ENCODE peak calls at places on chromosomes 11 and 22, in nine cellular contexts. S is stromal cell of bone marrow; H is heart right ventricle; D is stimulated activated CD4-positive, alpha-beta T cell treated with anti-CD3 and anti-CD28 coated beads, Interleukin-12 subunit alpha, Interleukin-12 subunit beta, amount 100 ng/mL, for 48 hours; E is lower lobe of right lung; Y is fibroblast of the conjunctiva; W is amygdala; L is effector CD4-positive, alpha-beta T cell; A is activated CD4-positive, alpha-beta T cell treated with anti-CD3 and anti-CD28 coated beads, Interleukin-2, amount 10 ng/mL, durations not matched to agents 7 days and 5 days. X is an unnamed sample.

GRCh38 chr11:57073121-57073520 is 84.4 kb downstream of the OR5AK2 start:
- DNase-seq in S (no peak), H (no peak), D (no peak), E (no peak), Y (no peak), W (no peak), L (no peak), A (no peak), X (no peak)

GRCh38 chr22:43148581-43148980 is 2.8 kb upstream of the TSPO start:
- DNase-seq in S (no peak), H (no peak), D (no peak), E (no peak), Y (no peak), W (no peak), L (no peak), A (peak), X (no peak)

GRCh38 chr22:22746061-22746962 is 101.9 kb downstream of the GGTLC2 start:
- DNase-seq in S (no peak), H (no peak), D (no peak), E (no peak), Y (no peak), W (no peak), L (no peak), A (no peak), X (no peak)

GRCh38 chr22:20112623-20113511 is 3.0 kb upstream of the RANBP1 start:
- DNase-seq in S (no peak), H (no peak), D (no peak), E (peak), Y (no peak), W (no peak), L (no peak), A (no peak), X (no peak)

GRCh38 chr11:126079640-126080205 is 17.1 kb upstream of the CDON start:
- DNase-seq in S (no peak), H (no peak), D (no peak), E (no peak), Y (no peak), W (no peak), L (no peak), A (no peak), X (no peak)

GRCh38 chr11:112292785-112293407 is 32.2 kb upstream of the PLET1 start:
- DNase-seq in S (peak), H (no peak), D (no peak), E (no peak), Y (peak), W (no peak), L (no peak), A (no peak), X (no peak)

GRCh38 chr11:72354356-72355115 is 79.8 kb downstream of the CLPB start:
- DNase-seq in S (no peak), H (no peak), D (no peak), E (no peak), Y (no peak), W (no peak), L (no peak), A (no peak), X (no peak)

GRCh38 chr11:130535530-130535929 is 87.1 kb downstream of the ADAMTS15 start:
- DNase-seq in S (no peak), H (no peak), D (no peak), E (no peak), Y (no peak), W (no peak), L (no peak), A (no peak), X (no peak)

GRCh38 chr11:70404244-70404643 is 5.9 kb downstream of the CTTN start:
- DNase-seq in S (no peak), H (no peak), D (no peak), E (no peak), Y (no peak), W (no peak), L (no peak), A (no peak), X (no peak)

GRCh38 chr11:27370374-27370773 is 7.4 kb upstream of the CCDC34 start:
- DNase-seq in S (no peak), H (no peak), D (no peak), E (no peak), Y (no peak), W (no peak), L (no peak), A (no peak), X (no peak)

GRCh38 chr11:14500181-14500651 is 605 bp upstream of the COPB1 start:
- DNase-seq in S (peak), H (peak), D (no peak), E (peak), Y (peak), W (no peak), L (peak), A (peak), X (peak)

GRCh38 chr11:8056810-8057463 is 24.1 kb upstream of the TUB start:
- DNase-seq in S (peak), H (peak), D (no peak), E (no peak), Y (peak), W (no peak), L (no peak), A (no peak), X (no peak)

GRCh38 chr22:28141614-28142013 is 222.6 kb upstream of the PITPNB start:
- DNase-seq in S (no peak), H (no peak), D (no peak), E (no peak), Y (no peak), W (no peak), L (no peak), A (no peak), X (no peak)

GRCh38 chr11:94849836-94850235 is 81.7 kb downstream of the AMOTL1 start:
- DNase-seq in S (no peak), H (peak), D (no peak), E (no peak), Y (no peak), W (no peak), L (no peak), A (no peak), X (no peak)

GRCh38 chr11:12281571-12282478 is 95.5 kb upstream of the PARVA start:
- DNase-seq in S (peak), H (peak), D (peak), E (peak), Y (peak), W (peak), L (peak), A (peak), X (peak)

GRCh38 chr11:120660024-120660565 is 148.5 kb downstream of the GRIK4 start:
- DNase-seq in S (no peak), H (no peak), D (no peak), E (no peak), Y (no peak), W (no peak), L (no peak), A (peak), X (no peak)

GRCh38 chr11:17719940-17720795 is 797 bp downstream of the MYOD1 start:
- DNase-seq in S (no peak), H (no peak), D (no peak), E (no peak), Y (no peak), W (no peak), L (no peak), A (no peak), X (no peak)

GRCh38 chr11:64461081-64461480 is 102.1 kb downstream of the RPS6KA4 start:
- DNase-seq in S (no peak), H (no peak), D (no peak), E (no peak), Y (no peak), W (no peak), L (no peak), A (no peak), X (no peak)

GRCh38 chr11:5691963-5692358 is 2.4 kb downstream of the TRIM22 start:
- DNase-seq in S (no peak), H (no peak), D (no peak), E (no peak), Y (no peak), W (no peak), L (no peak), A (no peak), X (no peak)

GRCh38 chr22:43288378-43288777 is 54.8 kb downstream of the SCUBE1 start:
- DNase-seq in S (no peak), H (no peak), D (no peak), E (no peak), Y (no peak), W (no peak), L (no peak), A (no peak), X (no peak)

GRCh38 chr11:64409707-64410395 is 50.9 kb downstream of the RPS6KA4 start:
- DNase-seq in S (no peak), H (no peak), D (no peak), E (no peak), Y (no peak), W (no peak), L (no peak), A (no peak), X (no peak)

GRCh38 chr22:50674606-50675552 is 2.3 kb downstream of the SHANK3 start:
- DNase-seq in S (no peak), H (no peak), D (no peak), E (peak), Y (no peak), W (no peak), L (no peak), A (no peak), X (peak)

GRCh38 chr22:46730568-46731245 is 7.3 kb downstream of the CERK start:
- DNase-seq in S (no peak), H (no peak), D (no peak), E (no peak), Y (no peak), W (no peak), L (no peak), A (no peak), X (no peak)

GRCh38 chr22:38327805-38328204 is 10.6 kb upstream of the CSNK1E start:
- DNase-seq in S (no peak), H (no peak), D (no peak), E (no peak), Y (no peak), W (no peak), L (no peak), A (no peak), X (no peak)

GRCh38 chr11:27300974-27301373 is 62.0 kb downstream of the CCDC34 start:
- DNase-seq in S (no peak), H (no peak), D (no peak), E (no peak), Y (no peak), W (no peak), L (no peak), A (no peak), X (no peak)

X was measured in naive thymus-derived CD4-positive, alpha-beta T cell.